ENCODE peak calls at places on chromosomes 16 and 17, in eight cellular contexts. R is psoas muscle, V is tibial nerve, U is lung, J is astrocyte of the cerebellum, C is AG04450, H is LNCaP clone FGC, N is GM20000. B is an unnamed sample.

GRCh38 chr17:32117399-32117798 is 24.9 kb upstream of the RHOT1 start:
- DNase-seq in R (no peak), V (no peak), U (no peak), J (no peak), C (no peak), H (no peak), N (no peak), B (no peak)

GRCh38 chr17:66343531-66344078 is 41.2 kb downstream of the PRKCA start:
- DNase-seq in R (no peak), V (no peak), U (no peak), J (no peak), C (no peak), H (no peak), N (no peak), B (no peak)

GRCh38 chr17:81067331-81067730 is 32.4 kb downstream of the BAIAP2 start:
- DNase-seq in R (no peak), V (no peak), U (no peak), J (peak; percentile 45), C (no peak), H (no peak), N (no peak), B (no peak)

GRCh38 chr16:3349175-3349574 is 6.5 kb upstream of the OR2C1 start:
- DNase-seq in R (no peak), V (no peak), U (no peak), J (no peak), C (no peak), H (no peak), N (no peak), B (no peak)

GRCh38 chr17:50550661-50551432 is 3.9 kb downstream of the SPATA20 start:
- DNase-seq in R (peak; percentile 90), V (peak; percentile 68), U (peak; percentile 80), J (peak; percentile 79), C (peak; percentile 73), H (no peak), N (no peak), B (peak; percentile 75)

GRCh38 chr16:57048095-57048494 is 44.3 kb upstream of the CPNE2 start:
- DNase-seq in R (no peak), V (no peak), U (no peak), J (no peak), C (no peak), H (no peak), N (no peak), B (no peak)

GRCh38 chr17:39757931-39758873 is 20.5 kb downstream of the GRB7 start:
- DNase-seq in R (no peak), V (no peak), U (no peak), J (peak; percentile 88), C (no peak), H (no peak), N (peak; percentile 50), B (no peak)

GRCh38 chr17:43018932-43019331 is 3.3 kb downstream of the VAT1 start:
- DNase-seq in R (no peak), V (no peak), U (no peak), J (no peak), C (no peak), H (no peak), N (no peak), B (no peak)

GRCh38 chr17:67174190-67174589 is 70.8 kb downstream of the HELZ start:
- DNase-seq in R (no peak), V (no peak), U (no peak), J (no peak), C (no peak), H (no peak), N (no peak), B (no peak)

GRCh38 chr17:43025290-43025657 is 243 bp downstream of the RND2 start:
- DNase-seq in R (no peak), V (no peak), U (no peak), J (no peak), C (no peak), H (no peak), N (no peak), B (no peak)

GRCh38 chr17:1216209-1216937 is 36.6 kb upstream of the ABR start:
- DNase-seq in R (no peak), V (no peak), U (no peak), J (no peak), C (no peak), H (no peak), N (peak; percentile 28), B (no peak)

GRCh38 chr16:66197668-66198278 is 168.7 kb upstream of the CDH5 start:
- DNase-seq in R (no peak), V (no peak), U (peak; percentile 4), J (no peak), C (no peak), H (peak; percentile 1), N (no peak), B (no peak)

GRCh38 chr16:72317378-72317777 is 145.4 kb upstream of the PMFBP1 start:
- DNase-seq in R (no peak), V (no peak), U (no peak), J (peak; percentile 12), C (no peak), H (no peak), N (no peak), B (no peak)

GRCh38 chr16:12362482-12363458 is 386.2 kb downstream of the SNX29 start:
- DNase-seq in R (peak; percentile 72), V (peak; percentile 9), U (no peak), J (no peak), C (no peak), H (no peak), N (no peak), B (no peak)

GRCh38 chr17:7932483-7932891 is 481 bp downstream of the CNTROB start:
- DNase-seq in R (no peak), V (peak; percentile 22), U (no peak), J (no peak), C (no peak), H (no peak), N (no peak), B (peak; percentile 54)

GRCh38 chr17:59845595-59846390 is 47.0 kb downstream of the TUBD1 start:
- DNase-seq in R (peak; percentile 62), V (peak; percentile 48), U (peak; percentile 65), J (peak; percentile 80), C (no peak), H (peak; percentile 99), N (no peak), B (peak; percentile 89)

GRCh38 chr16:68235882-68236803 is at the start of gene ESRP2:
- DNase-seq in R (peak; percentile 65), V (no peak), U (peak; percentile 86), J (no peak), C (no peak), H (peak; percentile 81), N (peak; percentile 82), B (peak; percentile 91)

GRCh38 chr16:66698046-66698445 is 1.5 kb upstream of the CMTM4 start:
- DNase-seq in R (no peak), V (no peak), U (no peak), J (no peak), C (no peak), H (no peak), N (no peak), B (no peak)

GRCh38 chr16:87945351-87946042 is 5.7 kb upstream of the BANP start:
- DNase-seq in R (peak; percentile 74), V (peak; percentile 41), U (peak; percentile 80), J (peak; percentile 53), C (no peak), H (no peak), N (no peak), B (peak; percentile 85)

GRCh38 chr16:49890876-49891275 is 35.0 kb upstream of the ZNF423 start:
- DNase-seq in R (no peak), V (no peak), U (no peak), J (no peak), C (no peak), H (no peak), N (no peak), B (peak; percentile 72)

B was measured in left colon.